ENCODE peak calls at places on chromosomes 3 and 15, in eight cellular contexts. H, V, T, X, Y, R, Q and C are unnamed samples.

GRCh38 chr3:14758297-14758696 is 60.5 kb upstream of the FGD5 start:
- DNase-seq in H (no peak), V (no peak), T (no peak), X (no peak), Y (no peak), R (no peak), Q (no peak), C (no peak)

GRCh38 chr3:13677272-13677671 is 128.3 kb downstream of the FBLN2 start:
- DNase-seq in H (no peak), V (no peak), T (no peak), X (no peak), Y (no peak), R (no peak), Q (no peak), C (no peak)

GRCh38 chr3:6551165-6551564 is 309.8 kb upstream of the GRM7 start:
- DNase-seq in H (no peak), V (no peak), T (no peak), X (no peak), Y (no peak), R (no peak), Q (no peak), C (no peak)

GRCh38 chr3:82354181-82354696 is 592.8 kb upstream of the GBE1 start:
- DNase-seq in H (no peak), V (no peak), T (no peak), X (no peak), Y (no peak), R (no peak), Q (peak; percentile 19), C (no peak)

GRCh38 chr3:148269816-148270215 is 427.9 kb upstream of the AGTR1 start:
- DNase-seq in H (peak; percentile 10), V (no peak), T (peak; percentile 12), X (no peak), Y (no peak), R (no peak), Q (no peak), C (peak; percentile 4)

GRCh38 chr15:78069052-78069414 is 8.5 kb downstream of the TBC1D2B start:
- DNase-seq in H (no peak), V (no peak), T (no peak), X (no peak), Y (no peak), R (no peak), Q (no peak), C (no peak)

GRCh38 chr3:89113887-89114840 is 6.7 kb downstream of the EPHA3 start:
- DNase-seq in H (peak; percentile 74), V (peak; percentile 87), T (no peak), X (peak; percentile 49), Y (peak; percentile 77), R (no peak), Q (peak; percentile 60), C (peak; percentile 38)

GRCh38 chr3:134197681-134198261 is 52.9 kb downstream of the RYK start:
- DNase-seq in H (peak; percentile 83), V (no peak), T (peak; percentile 39), X (no peak), Y (no peak), R (no peak), Q (no peak), C (peak; percentile 81)

GRCh38 chr3:105385868-105386508 is 19.3 kb downstream of the ALCAM start:
- DNase-seq in H (no peak), V (no peak), T (no peak), X (no peak), Y (no peak), R (no peak), Q (no peak), C (no peak)

GRCh38 chr15:99121691-99122410 is 17.0 kb downstream of the SYNM start:
- DNase-seq in H (no peak), V (no peak), T (no peak), X (no peak), Y (no peak), R (no peak), Q (no peak), C (no peak)

GRCh38 chr3:157070600-157070999 is 89.3 kb downstream of the CCNL1 start:
- DNase-seq in H (peak; percentile 8), V (no peak), T (no peak), X (no peak), Y (no peak), R (no peak), Q (peak; percentile 81), C (peak; percentile 39)

GRCh38 chr3:45029661-45030060 is 3.6 kb downstream of the CLEC3B start:
- DNase-seq in H (peak; percentile 75), V (no peak), T (no peak), X (no peak), Y (no peak), R (no peak), Q (no peak), C (peak; percentile 63)

GRCh38 chr3:129604942-129605592 is 1.4 kb downstream of the PLXND1 start:
- DNase-seq in H (no peak), V (no peak), T (no peak), X (no peak), Y (no peak), R (no peak), Q (no peak), C (no peak)

GRCh38 chr3:129602730-129603560 is 3.5 kb downstream of the PLXND1 start:
- DNase-seq in H (peak; percentile 95), V (peak; percentile 97), T (no peak), X (peak; percentile 83), Y (peak; percentile 87), R (no peak), Q (peak; percentile 89), C (peak; percentile 93)

GRCh38 chr3:129602309-129602708 is 4.2 kb downstream of the PLXND1 start:
- DNase-seq in H (no peak), V (no peak), T (no peak), X (no peak), Y (no peak), R (no peak), Q (no peak), C (no peak)

GRCh38 chr3:129604223-129604941 is 2.1 kb downstream of the PLXND1 start:
- DNase-seq in H (no peak), V (no peak), T (no peak), X (no peak), Y (no peak), R (no peak), Q (no peak), C (no peak)

GRCh38 chr3:129603561-129603942 is 2.9 kb downstream of the PLXND1 start:
- DNase-seq in H (peak; percentile 32), V (no peak), T (no peak), X (peak; percentile 51), Y (no peak), R (no peak), Q (no peak), C (no peak)
- H3K4me3 ChIP-seq in H (peak overlapping the region; percentile 99), V (no peak overlapping the region), T (no peak overlapping the region), X (peak overlapping the region; percentile 64), Y (peak overlapping the region; percentile 78), R (peak overlapping the region; percentile 66), Q (no peak overlapping the region), C (peak overlapping the region; percentile 62)

DNA sequence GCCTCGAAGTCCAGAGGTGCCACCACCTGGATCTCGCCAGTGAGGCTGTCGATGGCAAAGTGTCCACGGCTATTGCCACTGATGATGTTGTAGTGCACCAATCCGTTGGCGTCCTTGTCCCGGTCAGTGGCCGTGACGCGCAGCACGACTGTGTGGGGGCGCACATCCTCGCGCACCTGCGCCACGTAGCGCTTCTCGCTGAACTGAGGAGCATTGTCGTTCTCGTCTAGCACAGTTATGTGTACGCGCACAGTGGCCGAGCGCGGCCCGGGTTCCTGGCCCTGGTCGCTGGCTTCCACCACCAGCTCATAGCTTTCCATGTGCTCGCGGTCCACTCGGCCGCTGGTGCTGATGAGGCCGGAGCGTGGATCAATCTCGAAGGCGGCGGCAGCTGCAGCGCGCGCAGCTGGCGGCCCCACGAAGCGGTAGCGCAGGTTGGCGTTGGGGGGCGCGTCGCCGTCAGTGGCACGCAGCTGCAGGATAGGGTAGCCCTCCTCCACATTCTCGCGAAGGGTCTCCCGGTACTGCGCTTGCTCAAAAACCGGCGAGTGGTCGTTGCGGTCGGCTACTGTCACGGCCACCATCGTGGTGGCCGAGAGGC is 1.8 kb downstream of the CELSR3 start:
- DNase-seq in H (no peak), V (no peak), T (no peak), X (no peak), Y (no peak), R (no peak), Q (no peak), C (no peak)
- TF ChIP-seq CTCF in H (no peak), V (no peak), T (no peak), X (no peak), Y (no peak), R (no peak), Q (no peak), C (no peak)

GRCh38 chr3:138598534-138598933 is 4.5 kb upstream of the CEP70 start:
- DNase-seq in H (no peak), V (no peak), T (no peak), X (no peak), Y (no peak), R (no peak), Q (no peak), C (no peak)

GRCh38 chr3:138594150-138594934 is at the start of gene CEP70:
- DNase-seq in H (peak; percentile 98), V (peak; percentile 98), T (peak; percentile 90), X (peak; percentile 97), Y (peak; percentile 95), R (no peak), Q (peak; percentile 98), C (peak; percentile 95)

GRCh38 chr3:138593488-138594149 is 441 bp downstream of the CEP70 start:
- DNase-seq in H (no peak), V (no peak), T (no peak), X (no peak), Y (no peak), R (no peak), Q (peak; percentile 23), C (peak; percentile 15)

GRCh38 chr3:138591392-138591791 is 2.7 kb downstream of the CEP70 start:
- DNase-seq in H (no peak), V (no peak), T (no peak), X (no peak), Y (no peak), R (no peak), Q (no peak), C (no peak)

GRCh38 chr3:138594935-138595259 is 837 bp upstream of the CEP70 start:
- DNase-seq in H (no peak), V (no peak), T (no peak), X (no peak), Y (no peak), R (no peak), Q (no peak), C (no peak)
- H3K4me3 ChIP-seq in H (no peak overlapping the region), V (no peak overlapping the region), T (no peak overlapping the region), X (peak overlapping the region; percentile 69), Y (peak overlapping the region; percentile 80), R (peak overlapping the region; percentile 74), Q (no peak overlapping the region), C (no peak overlapping the region)

GRCh38 chr3:64578797-64579196 is 109.0 kb downstream of the ADAMTS9 start:
- DNase-seq in H (no peak), V (no peak), T (no peak), X (no peak), Y (no peak), R (no peak), Q (no peak), C (no peak)

GRCh38 chr3:64571982-64572381 is 115.8 kb downstream of the ADAMTS9 start:
- DNase-seq in H (no peak), V (no peak), T (no peak), X (no peak), Y (no peak), R (no peak), Q (no peak), C (no peak)

GRCh38 chr3:64574194-64574593 is 113.6 kb downstream of the ADAMTS9 start:
- DNase-seq in H (no peak), V (no peak), T (no peak), X (no peak), Y (no peak), R (no peak), Q (no peak), C (no peak)

GRCh38 chr3:64578384-64578783 is 109.4 kb downstream of the ADAMTS9 start:
- DNase-seq in H (peak; percentile 11), V (no peak), T (no peak), X (no peak), Y (no peak), R (no peak), Q (no peak), C (peak; percentile 8)

GRCh38 chr3:64575211-64575844 is 112.5 kb downstream of the ADAMTS9 start:
- DNase-seq in H (peak; percentile 43), V (no peak), T (peak; percentile 13), X (no peak), Y (no peak), R (no peak), Q (no peak), C (peak; percentile 38)
- TF ChIP-seq CTCF in H (peak; percentile 59), V (no peak), T (no peak), X (peak; percentile 39), Y (peak; percentile 38), R (peak; percentile 58), Q (peak; percentile 50), C (peak; percentile 62)